ENCODE peak calls at places on chromosomes 3 and 15, in four cellular contexts. U is HepG2, L is K562, N is H1. Z is an unnamed sample.
A peak's percentile ranks its signal among the peaks of the same experiment; 100 is the strongest.

GRCh38 chr3:190063490-190063889 is 57.2 kb downstream of the P3H2 start:
- DNase-seq in U (no peak), N (no peak), L (no peak), Z (no peak)

GRCh38 chr3:52532838-52533622 is 627 bp downstream of the NT5DC2 start:
- DNase-seq in N (peak; percentile 72), L (peak; percentile 64), U (no peak), Z (peak; percentile 33)

GRCh38 chr3:182812123-182812522 is 18.8 kb downstream of the ATP11B start:
- DNase-seq in L (no peak), N (no peak), U (no peak), Z (no peak)

GRCh38 chr3:60657972-60658371 is 593.3 kb downstream of the FHIT start:
- DNase-seq in L (no peak), U (no peak), N (no peak), Z (no peak)

GRCh38 chr3:43203022-43203421 is 83.3 kb upstream of the SNRK start:
- DNase-seq in U (no peak), L (no peak), N (no peak), Z (no peak)

GRCh38 chr15:58628206-58629057 is 121.1 kb downstream of the ADAM10 start:
- DNase-seq in U (no peak), N (no peak), L (no peak), Z (no peak)

GRCh38 chr3:156577731-156578130 is 22.8 kb upstream of the SSR3 start:
- DNase-seq in L (no peak), N (no peak), U (no peak), Z (no peak)

GRCh38 chr15:35078221-35078915 is 6.7 kb downstream of the NANOGP8 start:
- DNase-seq in L (peak; percentile 52), N (no peak), U (peak; percentile 44), Z (peak; percentile 75)

GRCh38 chr15:64014995-64015394 is 31.3 kb downstream of the DAPK2 start:
- DNase-seq in N (no peak), L (no peak), U (no peak), Z (no peak)

GRCh38 chr3:45199837-45200648 is 26.0 kb downstream of the TMEM158 start:
- DNase-seq in N (no peak), U (peak; percentile 76), L (peak; percentile 63), Z (peak; percentile 65)

GRCh38 chr3:194330579-194330978 is 20.5 kb downstream of the CPN2 start:
- DNase-seq in U (no peak), L (no peak), N (no peak), Z (no peak)

GRCh38 chr15:96200357-96200972 is 130.0 kb upstream of the NR2F2 start:
- DNase-seq in L (no peak), N (no peak), U (no peak), Z (no peak)

GRCh38 chr15:38708672-38709188 is 144.1 kb upstream of the RASGRP1 start:
- DNase-seq in N (no peak), L (no peak), U (no peak), Z (no peak)
- TF ChIP-seq MAX in N (no peak), L (no peak), U (no peak), Z (no peak)

GRCh38 chr3:48157950-48158376 is 30.3 kb downstream of the CDC25A start:
- DNase-seq in U (peak; percentile 47), L (peak; percentile 81), N (peak; percentile 87), Z (peak; percentile 53)

GRCh38 chr3:48151058-48151806 is 37.0 kb downstream of the CDC25A start:
- DNase-seq in L (peak; percentile 75), N (peak; percentile 90), U (peak; percentile 78), Z (peak; percentile 80)

GRCh38 chr3:48151807-48152427 is 36.3 kb downstream of the CDC25A start:
- DNase-seq in L (no peak), N (no peak), U (no peak), Z (no peak)

GRCh38 chr3:48157215-48157840 is 30.9 kb downstream of the CDC25A start:
- DNase-seq in U (no peak), N (no peak), L (no peak), Z (peak; percentile 22)

DNA sequence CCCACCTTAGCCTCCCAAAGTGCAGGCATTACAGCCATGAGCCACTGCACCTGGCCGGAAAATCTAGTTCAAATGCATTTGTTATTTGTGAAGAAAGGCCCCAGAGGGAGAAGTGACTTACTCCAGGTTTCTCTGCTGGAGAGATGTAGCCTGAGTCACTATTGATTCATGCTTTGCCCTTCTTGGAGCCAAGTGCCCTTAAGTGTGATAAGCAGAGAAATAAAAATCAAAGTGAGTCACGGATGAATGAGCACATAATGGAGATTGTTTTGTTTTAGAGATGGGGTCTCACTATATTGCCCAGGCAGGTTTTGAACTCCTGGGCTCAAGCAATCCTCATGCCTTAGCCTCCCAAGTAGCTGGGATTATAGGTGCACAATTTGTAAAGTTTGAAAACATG is 33.1 kb downstream of the CDC25A start:
- DNase-seq in N (no peak), L (no peak), U (no peak), Z (peak; percentile 36)
- TF ChIP-seq RAD21 in N (no peak), L (no peak), U (no peak), Z (no peak)

DNA sequence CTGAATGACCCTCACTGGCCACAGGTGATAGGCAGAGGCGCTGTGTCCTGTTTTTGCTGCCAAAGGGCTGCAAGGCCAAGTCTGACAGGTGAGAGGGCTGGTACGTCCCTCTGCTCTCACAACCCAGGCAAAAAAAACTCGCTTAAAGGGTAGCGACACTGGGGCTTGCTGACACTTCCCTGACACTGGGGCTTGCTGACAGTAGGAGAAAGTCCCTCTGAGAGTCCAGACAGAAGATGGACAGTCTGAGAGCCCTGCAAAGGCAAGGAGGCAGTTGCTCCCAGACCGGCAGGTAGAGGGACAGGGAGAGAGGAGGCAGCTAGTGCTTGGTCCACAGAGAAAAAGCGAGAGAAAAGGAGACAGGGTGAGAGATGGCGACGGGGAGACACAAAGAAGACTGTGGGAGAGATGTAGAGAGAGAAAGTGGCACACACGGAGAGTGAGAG is 575 bp downstream of the ARHGEF3 start:
- DNase-seq in N (no peak), U (no peak), L (no peak), Z (no peak)
- TF ChIP-seq MAFK in N (no peak), U (no peak), L (no peak), Z (no peak)

GRCh38 chr3:129000742-129001100 is 383 bp upstream of the EFCC1 start:
- DNase-seq in N (no peak), U (no peak), L (no peak), Z (no peak)

GRCh38 chr3:128999104-128999503 is 2.0 kb upstream of the EFCC1 start:
- DNase-seq in N (no peak), U (peak; percentile 27), L (no peak), Z (no peak)

GRCh38 chr3:129001817-129002572 is 891 bp downstream of the EFCC1 start:
- DNase-seq in U (no peak), L (no peak), N (peak; percentile 67), Z (peak; percentile 44)

GRCh38 chr3:129002573-129003569 is 1.8 kb downstream of the EFCC1 start:
- DNase-seq in U (no peak), N (no peak), L (no peak), Z (no peak)

DNA sequence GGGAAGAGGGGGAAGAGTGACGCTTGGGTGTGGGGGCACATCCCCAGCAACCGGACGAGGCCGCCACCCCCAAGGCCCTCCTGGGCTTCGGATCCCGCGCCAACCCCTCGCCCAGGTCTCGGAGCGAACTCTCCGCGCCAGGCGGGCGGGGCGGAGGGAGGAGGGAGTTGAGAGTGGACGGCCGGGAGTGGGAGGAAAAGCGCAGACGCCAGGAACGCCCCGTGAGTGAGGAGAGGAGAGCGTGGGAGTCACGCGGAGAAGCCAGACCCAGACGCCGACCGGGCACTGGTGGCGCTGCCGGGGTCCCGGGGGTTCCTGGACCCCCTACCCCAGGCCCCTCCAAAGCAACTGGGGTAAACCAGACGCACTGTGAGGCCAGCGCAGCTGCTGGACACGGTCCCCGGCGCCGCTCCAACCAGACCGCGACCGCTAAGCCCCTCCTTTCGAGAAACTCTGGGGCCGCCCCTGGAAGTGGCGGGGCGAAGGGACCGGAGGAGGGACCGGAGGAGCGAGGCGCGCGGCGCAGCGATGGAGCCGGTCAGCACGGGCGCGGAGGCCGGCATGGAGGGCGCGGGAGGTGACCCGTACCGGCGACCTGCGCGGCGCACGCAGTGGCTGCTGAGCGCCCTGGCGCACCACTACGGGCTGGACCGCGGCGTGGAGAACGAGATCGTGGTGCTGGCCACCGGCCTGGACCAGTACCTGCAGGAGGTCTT is at the start of gene EFCC1:
- DNase-seq in L (peak; percentile 47), N (peak; percentile 83), U (no peak), Z (no peak)
- TF ChIP-seq MAX in L (no peak), N (peak; percentile 3), U (no peak), Z (no peak)

GRCh38 chr15:47750030-47750739 is 32.9 kb downstream of the SEMA6D start:
- DNase-seq in U (no peak), L (no peak), N (no peak), Z (no peak)
- TF ChIP-seq RAD21 in U (no peak), L (no peak), N (no peak), Z (no peak)

DNA sequence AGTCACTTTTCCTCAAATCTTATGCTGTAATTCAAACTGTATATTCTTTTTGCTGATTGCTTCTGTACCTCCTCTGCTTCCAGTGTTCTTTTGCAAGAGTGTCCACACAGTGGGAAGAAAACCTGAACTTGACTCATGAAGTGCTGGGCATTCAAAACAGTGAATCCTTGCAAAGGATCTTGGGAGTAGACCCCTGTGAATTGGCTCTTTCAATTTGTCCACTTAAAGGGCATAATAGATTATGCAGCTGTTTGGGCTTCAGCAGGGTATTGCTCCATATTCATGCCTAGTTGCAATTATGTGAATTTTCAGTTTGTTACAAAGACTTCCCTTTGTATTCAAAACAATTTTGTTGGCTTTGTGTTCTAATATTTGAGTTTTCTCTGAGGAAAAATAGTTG is 11.4 kb downstream of the ZFAND6 start:
- DNase-seq in U (peak; percentile 82), N (no peak), L (no peak), Z (no peak)
- TF ChIP-seq MAFK in U (no peak), N (no peak), L (no peak), Z (no peak)

GRCh38 chr3:148205945-148206845 is 491.5 kb upstream of the AGTR1 start:
- DNase-seq in N (no peak), U (no peak), L (no peak), Z (no peak)
- TF ChIP-seq MAX in N (no peak), U (no peak), L (no peak), Z (no peak)

GRCh38 chr15:72304596-72304995 is 15.4 kb downstream of the CELF6 start:
- DNase-seq in N (no peak), U (no peak), L (no peak), Z (no peak)

GRCh38 chr15:72302955-72303354 is 17.0 kb downstream of the CELF6 start:
- DNase-seq in N (no peak), L (no peak), U (no peak), Z (no peak)

GRCh38 chr15:72307036-72307435 is 12.9 kb downstream of the CELF6 start:
- DNase-seq in L (no peak), N (no peak), U (no peak), Z (no peak)

GRCh38 chr15:72306211-72306785 is 13.7 kb downstream of the CELF6 start:
- DNase-seq in U (no peak), N (peak; percentile 49), L (peak; percentile 45), Z (no peak)
- TF ChIP-seq RAD21 in U (no peak), N (no peak), L (no peak), Z (no peak)